ENCODE peak calls at places on chromosomes 1 and 21, in ten cellular contexts. J is GM23248, M is NCI-H510A, G is ascending aorta, R is HuH-7, D is NCI-H1436 treated with DMSO at 0.1 percent for 48 hours, H is mucosa of descending colon, A is fibroblast of mammary gland, S is pancreas, U is nephron progenitor cell. X is an unnamed sample.
A peak's percentile ranks its signal among the peaks of the same experiment; 100 is the strongest.

GRCh38 chr1:203628997-203629508 is 2.4 kb downstream of the ATP2B4 start:
- DNase-seq in G (no peak), D (no peak), A (no peak), U (no peak), H (no peak), M (no peak), J (peak; percentile 51), R (no peak), S (no peak), X (no peak)

GRCh38 chr21:26833460-26833939 is 11.7 kb downstream of the ADAMTS1 start:
- DNase-seq in J (no peak), G (peak; percentile 76), R (no peak), M (no peak), U (no peak), A (no peak), S (no peak), D (no peak), H (no peak), X (no peak)

GRCh38 chr1:3910049-3910731 is 10.1 kb upstream of the C1orf174 start:
- DNase-seq in J (no peak), M (peak; percentile 45), D (no peak), U (no peak), S (no peak), A (no peak), G (no peak), H (no peak), R (no peak), X (no peak)

GRCh38 chr1:12708396-12708795 is 7.5 kb upstream of the AADACL3 start:
- DNase-seq in H (no peak), A (no peak), D (no peak), R (no peak), S (no peak), J (no peak), G (no peak), M (no peak), U (no peak), X (no peak)

GRCh38 chr1:180131510-180131909 is 23.2 kb upstream of the QSOX1 start:
- DNase-seq in S (no peak), D (no peak), J (peak; percentile 91), R (no peak), A (peak; percentile 95), H (no peak), G (no peak), M (no peak), U (no peak), X (no peak)

GRCh38 chr1:199357591-199357990 is 669.9 kb upstream of the NR5A2 start:
- DNase-seq in D (no peak), S (no peak), G (no peak), H (no peak), M (no peak), A (no peak), R (no peak), J (no peak), U (no peak), X (no peak)

GRCh38 chr21:42360317-42360716 is 6.0 kb downstream of the TFF1 start:
- DNase-seq in S (no peak), G (no peak), J (no peak), M (no peak), R (no peak), D (no peak), A (no peak), U (no peak), H (no peak), X (no peak)

GRCh38 chr1:234602334-234603220 is 7.4 kb downstream of the IRF2BP2 start:
- DNase-seq in D (peak; percentile 87), R (no peak), H (no peak), M (peak; percentile 28), S (peak; percentile 55), A (peak; percentile 98), U (no peak), G (peak; percentile 79), J (peak; percentile 98), X (no peak)

GRCh38 chr1:217184854-217185253 is 446.0 kb downstream of the GPATCH2 start:
- DNase-seq in J (no peak), R (no peak), H (no peak), D (no peak), U (no peak), A (no peak), G (no peak), M (no peak), S (no peak), X (no peak)

GRCh38 chr1:54253480-54253879 is 53.5 kb downstream of the MRPL37 start:
- DNase-seq in S (no peak), A (peak; percentile 93), D (no peak), J (peak; percentile 97), U (no peak), H (no peak), M (no peak), G (no peak), R (no peak), X (no peak)

GRCh38 chr1:7948950-7949349 is 8.3 kb upstream of the TNFRSF9 start:
- DNase-seq in A (peak; percentile 91), G (peak; percentile 31), M (no peak), R (no peak), H (no peak), U (no peak), J (peak; percentile 91), S (no peak), D (no peak), X (no peak)

GRCh38 chr1:205321109-205321958 is at the start of gene NUAK2:
- DNase-seq in S (peak; percentile 92), A (peak; percentile 80), H (peak; percentile 98), G (peak; percentile 92), J (peak; percentile 94), M (peak; percentile 93), R (peak; percentile 95), D (peak; percentile 72), U (peak; percentile 94), X (peak; percentile 84)

GRCh38 chr21:34355570-34355969 is 8.2 kb upstream of the KCNE2 start:
- DNase-seq in H (no peak), R (no peak), D (no peak), S (no peak), J (no peak), U (no peak), G (peak; percentile 13), A (no peak), M (no peak), X (no peak)

GRCh38 chr1:209199822-209200221 is 383.7 kb upstream of the CAMK1G start:
- DNase-seq in M (peak; percentile 39), H (no peak), A (no peak), J (no peak), G (no peak), U (peak; percentile 39), R (no peak), S (no peak), D (no peak), X (no peak)

GRCh38 chr1:212294983-212295382 is 9.8 kb downstream of the PPP2R5A start:
- DNase-seq in M (no peak), U (no peak), A (no peak), S (no peak), H (no peak), D (no peak), G (no peak), R (no peak), J (no peak), X (no peak)

GRCh38 chr21:34362136-34362444 is 1.7 kb upstream of the KCNE2 start:
- DNase-seq in J (no peak), A (no peak), G (no peak), D (no peak), H (no peak), U (no peak), M (no peak), S (no peak), R (no peak), X (no peak)